ENCODE peak calls at places on chromosomes 6 and 20, in six cellular contexts. One of them, this sample, is unnamed.
A peak's percentile ranks its signal among the peaks of the same experiment; 100 is the strongest.

GRCh38 chr20:63374532-63374931 is 13.4 kb upstream of the CHRNA4 start:
- DNase-seq in H1: no peak
- DNase-seq in neuronal stem cell: no peak
- DNase-seq in trophoblast cell: no peak
- DNase-seq in H9: no peak
- DNase-seq in mesenchymal stem cell: no peak
- DNase-seq in this sample: no peak

GRCh38 chr6:107656381-107656780 is 166.5 kb downstream of the SOBP start:
- DNase-seq in H9: no peak
- DNase-seq in mesenchymal stem cell: peak; percentile 18
- DNase-seq in H1: no peak
- DNase-seq in neuronal stem cell: no peak
- DNase-seq in trophoblast cell: no peak
- DNase-seq in this sample: peak; percentile 41

GRCh38 chr6:133041020-133041419 is 200.1 kb upstream of the EYA4 start:
- DNase-seq in H9: no peak
- DNase-seq in neuronal stem cell: no peak
- DNase-seq in trophoblast cell: no peak
- DNase-seq in mesenchymal stem cell: no peak
- DNase-seq in H1: no peak
- DNase-seq in this sample: no peak

GRCh38 chr20:11905460-11906150 is 12.1 kb upstream of the BTBD3 start:
- DNase-seq in neuronal stem cell: no peak
- DNase-seq in trophoblast cell: no peak
- DNase-seq in mesenchymal stem cell: no peak
- DNase-seq in H9: no peak
- DNase-seq in H1: no peak
- DNase-seq in this sample: peak; percentile 29

GRCh38 chr6:126228001-126228791 is 111.7 kb upstream of the CENPW start:
- DNase-seq in trophoblast cell: no peak
- DNase-seq in mesenchymal stem cell: no peak
- DNase-seq in H9: no peak
- DNase-seq in H1: no peak
- DNase-seq in neuronal stem cell: peak; percentile 46
- DNase-seq in this sample: no peak

GRCh38 chr20:46408281-46408731 is 1.9 kb upstream of the ELMO2 start:
- DNase-seq in neuronal stem cell: no peak
- DNase-seq in H1: no peak
- DNase-seq in H9: no peak
- DNase-seq in trophoblast cell: no peak
- DNase-seq in mesenchymal stem cell: no peak
- DNase-seq in this sample: no peak

GRCh38 chr6:164104432-164104831 is 689.9 kb downstream of the QKI start:
- DNase-seq in H1: no peak
- DNase-seq in H9: no peak
- DNase-seq in trophoblast cell: no peak
- DNase-seq in mesenchymal stem cell: no peak
- DNase-seq in neuronal stem cell: no peak
- DNase-seq in this sample: no peak

GRCh38 chr6:112511441-112511840 is 164.3 kb downstream of the RFPL4B start:
- DNase-seq in H9: no peak
- DNase-seq in mesenchymal stem cell: no peak
- DNase-seq in neuronal stem cell: no peak
- DNase-seq in H1: no peak
- DNase-seq in trophoblast cell: no peak
- DNase-seq in this sample: peak; percentile 4

GRCh38 chr6:66949191-66949661 is 1242.2 kb upstream of the EYS start:
- DNase-seq in neuronal stem cell: no peak
- DNase-seq in mesenchymal stem cell: no peak
- DNase-seq in trophoblast cell: no peak
- DNase-seq in H9: no peak
- DNase-seq in H1: no peak
- DNase-seq in this sample: no peak

GRCh38 chr6:15911753-15912504 is 217.0 kb upstream of the MYLIP start:
- DNase-seq in trophoblast cell: no peak
- DNase-seq in mesenchymal stem cell: peak; percentile 17
- DNase-seq in neuronal stem cell: no peak
- DNase-seq in H1: no peak
- DNase-seq in H9: peak; percentile 54
- DNase-seq in this sample: no peak

GRCh38 chr20:54643761-54644160 is 168.4 kb downstream of the DOK5 start:
- DNase-seq in neuronal stem cell: no peak
- DNase-seq in mesenchymal stem cell: no peak
- DNase-seq in trophoblast cell: no peak
- DNase-seq in H9: no peak
- DNase-seq in H1: no peak
- DNase-seq in this sample: peak; percentile 73

GRCh38 chr20:46438156-46438750 is 31.8 kb upstream of the ELMO2 start:
- DNase-seq in H9: no peak
- DNase-seq in mesenchymal stem cell: peak; percentile 34
- DNase-seq in H1: peak; percentile 3
- DNase-seq in trophoblast cell: no peak
- DNase-seq in neuronal stem cell: peak; percentile 15
- DNase-seq in this sample: peak; percentile 32

GRCh38 chr20:11686900-11687543 is 230.7 kb upstream of the BTBD3 start:
- DNase-seq in H9: peak; percentile 47
- DNase-seq in mesenchymal stem cell: peak; percentile 3
- DNase-seq in neuronal stem cell: peak; percentile 17
- DNase-seq in H1: no peak
- DNase-seq in trophoblast cell: no peak
- DNase-seq in this sample: peak; percentile 1

GRCh38 chr6:43454290-43455033 is 886 bp downstream of the DLK2 start:
- DNase-seq in mesenchymal stem cell: peak; percentile 77
- DNase-seq in trophoblast cell: peak; percentile 82
- DNase-seq in H1: peak; percentile 54
- DNase-seq in neuronal stem cell: peak; percentile 81
- DNase-seq in H9: peak; percentile 91
- DNase-seq in this sample: peak; percentile 81

GRCh38 chr20:63127700-63128364 is 88.1 kb downstream of the YTHDF1 start:
- DNase-seq in trophoblast cell: no peak
- DNase-seq in neuronal stem cell: no peak
- DNase-seq in H9: no peak
- DNase-seq in H1: no peak
- DNase-seq in mesenchymal stem cell: no peak
- DNase-seq in this sample: no peak

DNA sequence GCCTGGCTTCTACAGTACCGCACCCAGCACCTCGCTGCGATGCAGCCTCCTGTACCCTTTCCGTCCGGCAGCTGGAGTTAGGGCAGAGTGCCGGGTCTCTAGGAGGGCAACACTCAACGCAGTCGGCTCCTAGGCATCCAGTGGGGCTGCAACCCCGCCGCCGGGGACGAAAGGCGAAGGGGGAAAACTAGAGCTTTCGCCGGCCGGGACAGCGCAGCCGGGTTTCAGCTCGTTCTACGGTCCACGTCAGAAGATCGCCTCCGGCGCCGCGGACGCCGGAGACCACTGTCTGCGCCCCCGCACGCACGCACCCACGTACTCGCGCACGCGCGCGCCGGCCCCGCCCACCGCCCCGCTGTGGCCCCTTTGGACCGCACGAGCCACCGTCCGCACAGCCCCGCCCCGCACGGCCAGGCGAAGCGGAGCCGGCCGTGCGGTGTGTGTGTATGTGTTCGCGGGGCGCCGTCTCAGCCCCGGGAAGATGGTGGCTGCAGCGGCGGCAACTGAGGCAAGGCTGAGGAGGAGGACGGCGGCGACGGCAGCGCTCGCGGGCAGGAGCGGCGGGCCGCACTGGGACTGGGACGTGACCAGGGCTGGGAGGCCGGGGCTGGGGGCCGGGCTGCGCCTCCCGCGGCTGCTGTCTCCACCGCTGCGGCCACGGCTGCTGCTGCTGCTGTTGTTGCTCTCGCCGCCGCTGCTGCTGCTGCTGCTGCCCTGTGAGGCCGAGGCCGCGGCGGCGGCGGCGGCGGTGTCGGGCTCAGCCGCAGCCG is at the start of gene ATRN:
- DNase-seq in H9: peak; percentile 81
- DNase-seq in H1: peak; percentile 39
- DNase-seq in mesenchymal stem cell: peak; percentile 90
- DNase-seq in trophoblast cell: peak; percentile 75
- DNase-seq in neuronal stem cell: peak; percentile 84
- DNase-seq in this sample: peak; percentile 89
- H3K18ac ChIP-seq in H9: peak within 1 kb of the TSS; percentile 12
- H3K18ac ChIP-seq in H1: no peak within 1 kb of the TSS
- H3K18ac ChIP-seq in mesenchymal stem cell: peak within 1 kb of the TSS; percentile 96
- H3K18ac ChIP-seq in trophoblast cell: peak within 1 kb of the TSS; percentile 49
- H3K18ac ChIP-seq in neuronal stem cell: peak within 1 kb of the TSS; percentile 98
- H3K18ac ChIP-seq in this sample: peak within 1 kb of the TSS; percentile 84

GRCh38 chr6:63571883-63572732 is at the start of the genes LOC128125822 and PTP4A1:
- DNase-seq in mesenchymal stem cell: peak; percentile 97
- DNase-seq in neuronal stem cell: peak; percentile 97
- DNase-seq in H1: peak; percentile 92
- DNase-seq in trophoblast cell: peak; percentile 98
- DNase-seq in H9: peak; percentile 98
- DNase-seq in this sample: peak; percentile 98

GRCh38 chr6:63572733-63573139 is 456 bp downstream of the LOC128125822 start:
- DNase-seq in trophoblast cell: no peak
- DNase-seq in mesenchymal stem cell: no peak
- DNase-seq in H1: no peak
- DNase-seq in neuronal stem cell: no peak
- DNase-seq in H9: no peak
- DNase-seq in this sample: no peak

GRCh38 chr6:63574554-63574900 is 2.2 kb downstream of the LOC128125822 start:
- DNase-seq in H9: no peak
- DNase-seq in H1: no peak
- DNase-seq in mesenchymal stem cell: no peak
- DNase-seq in trophoblast cell: no peak
- DNase-seq in neuronal stem cell: no peak
- DNase-seq in this sample: no peak

GRCh38 chr6:63573899-63574553 is 1.7 kb downstream of the LOC128125822 start:
- DNase-seq in mesenchymal stem cell: peak; percentile 86
- DNase-seq in trophoblast cell: peak; percentile 54
- DNase-seq in neuronal stem cell: peak; percentile 40
- DNase-seq in H9: peak; percentile 42
- DNase-seq in H1: no peak
- DNase-seq in this sample: peak; percentile 64

GRCh38 chr6:63573140-63573898 is 1.0 kb downstream of the LOC128125822 start:
- DNase-seq in H9: peak; percentile 94
- DNase-seq in neuronal stem cell: peak; percentile 59
- DNase-seq in trophoblast cell: peak; percentile 92
- DNase-seq in H1: peak; percentile 76
- DNase-seq in mesenchymal stem cell: peak; percentile 75
- DNase-seq in this sample: peak; percentile 55
- H4K8ac ChIP-seq in H9: no peak overlapping the region
- H4K8ac ChIP-seq in neuronal stem cell: peak overlapping the region; percentile 17
- H4K8ac ChIP-seq in trophoblast cell: peak overlapping the region; percentile 93
- H4K8ac ChIP-seq in H1: peak overlapping the region; percentile 99
- H4K8ac ChIP-seq in mesenchymal stem cell: peak overlapping the region; percentile 98
- H4K8ac ChIP-seq in this sample: no peak overlapping the region

DNA sequence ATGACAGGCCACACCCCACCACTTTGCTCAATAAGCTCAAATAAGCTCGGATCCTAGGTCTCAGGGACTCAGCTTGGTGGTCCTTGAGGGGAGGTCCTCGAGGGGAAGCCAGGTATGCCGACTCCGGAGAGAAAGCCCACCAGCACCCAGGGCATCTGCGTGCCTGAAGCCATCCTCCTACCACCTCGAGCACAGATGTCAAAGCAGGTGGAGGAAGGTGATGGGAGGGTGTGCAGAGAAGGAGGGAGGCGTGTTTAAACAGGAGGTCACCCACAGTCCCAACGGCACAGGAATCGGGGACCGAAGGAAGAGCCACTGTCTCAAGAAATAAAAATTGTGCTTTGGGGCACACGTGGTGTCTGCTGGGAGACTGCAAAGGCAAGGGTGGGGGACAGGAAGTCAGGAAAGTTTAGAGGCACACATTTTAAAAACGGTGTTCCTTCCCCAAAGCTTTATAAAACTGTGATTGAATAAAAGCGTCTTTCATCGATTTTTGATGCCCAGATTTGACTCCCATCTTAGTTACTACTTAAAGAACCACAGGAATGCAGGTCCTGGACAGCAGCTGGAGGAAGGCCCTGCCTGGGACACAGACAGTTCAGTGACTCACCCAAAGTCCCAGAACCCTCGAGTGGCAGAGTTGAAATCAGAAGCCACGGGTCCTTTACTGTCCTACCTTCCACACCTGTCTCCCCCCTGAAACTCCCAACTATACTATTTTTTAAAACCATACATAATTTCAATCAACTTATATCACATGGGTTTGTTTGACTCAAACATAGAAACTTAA is 221.0 kb upstream of the PDE10A start:
- DNase-seq in trophoblast cell: no peak
- DNase-seq in H9: no peak
- DNase-seq in neuronal stem cell: no peak
- DNase-seq in H1: no peak
- DNase-seq in mesenchymal stem cell: peak; percentile 73
- DNase-seq in this sample: peak; percentile 59
- H4K91ac ChIP-seq in trophoblast cell: no peak overlapping the region
- H4K91ac ChIP-seq in H9: no peak overlapping the region
- H4K91ac ChIP-seq in neuronal stem cell: no peak overlapping the region
- H4K91ac ChIP-seq in H1: no peak overlapping the region
- H4K91ac ChIP-seq in mesenchymal stem cell: no peak overlapping the region
- H4K91ac ChIP-seq in this sample: no peak overlapping the region

GRCh38 chr20:48750941-48751620 is 76.7 kb downstream of the PREX1 start:
- DNase-seq in H1: peak; percentile 78
- DNase-seq in mesenchymal stem cell: no peak
- DNase-seq in neuronal stem cell: peak; percentile 92
- DNase-seq in H9: peak; percentile 94
- DNase-seq in trophoblast cell: no peak
- DNase-seq in this sample: no peak
- H3K18ac ChIP-seq in H1: peak overlapping the region; percentile 65
- H3K18ac ChIP-seq in mesenchymal stem cell: no peak overlapping the region
- H3K18ac ChIP-seq in neuronal stem cell: peak overlapping the region; percentile 11
- H3K18ac ChIP-seq in H9: peak overlapping the region; percentile 46
- H3K18ac ChIP-seq in trophoblast cell: no peak overlapping the region
- H3K18ac ChIP-seq in this sample: no peak overlapping the region

GRCh38 chr6:8063762-8064637 is at the start of gene BLOC1S5:
- DNase-seq in H1: peak; percentile 93
- DNase-seq in neuronal stem cell: peak; percentile 92
- DNase-seq in trophoblast cell: peak; percentile 98
- DNase-seq in H9: peak; percentile 98
- DNase-seq in mesenchymal stem cell: peak; percentile 97
- DNase-seq in this sample: peak; percentile 97
- H4K8ac ChIP-seq in H1: peak within 1 kb of the TSS; percentile 95
- H4K8ac ChIP-seq in neuronal stem cell: no peak within 1 kb of the TSS
- H4K8ac ChIP-seq in trophoblast cell: peak within 1 kb of the TSS; percentile 92
- H4K8ac ChIP-seq in H9: no peak within 1 kb of the TSS
- H4K8ac ChIP-seq in mesenchymal stem cell: peak within 1 kb of the TSS; percentile 92
- H4K8ac ChIP-seq in this sample: peak within 1 kb of the TSS; percentile 85

DNA sequence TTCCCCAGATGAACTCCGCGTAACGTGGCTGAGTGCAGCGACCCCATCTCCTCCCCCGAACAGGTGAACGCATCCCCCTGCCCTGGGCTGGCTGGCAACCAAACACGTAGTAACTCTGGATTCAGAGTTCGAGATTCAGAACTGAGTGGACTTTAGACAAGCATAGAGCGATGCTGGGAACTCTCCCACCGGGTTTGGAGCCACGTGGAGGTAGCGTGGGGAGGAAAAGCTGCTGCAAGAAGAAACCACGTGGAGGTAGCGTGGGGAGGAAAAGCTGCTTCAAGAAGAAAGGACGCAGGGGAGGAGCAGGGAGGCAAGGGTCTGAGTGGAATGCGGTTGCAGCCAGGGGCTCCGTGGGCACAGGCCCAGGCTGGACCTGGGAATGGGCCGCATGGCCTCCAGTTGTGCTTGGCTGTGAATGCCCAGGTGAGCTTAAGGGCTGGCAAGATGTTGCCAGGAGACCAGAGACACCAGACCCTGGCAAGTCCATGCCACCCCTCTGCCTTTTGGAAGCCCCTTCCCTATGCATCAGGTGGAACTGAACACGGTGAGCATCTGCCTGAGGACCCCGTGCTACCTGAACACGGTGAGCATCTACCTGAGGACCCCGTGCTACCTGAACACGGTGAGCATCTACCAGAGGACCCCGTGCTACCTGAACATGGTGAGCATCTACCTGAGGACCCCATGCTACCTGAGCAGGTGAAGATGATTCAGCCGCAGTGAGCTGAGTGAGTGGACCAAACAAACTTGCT is 118.0 kb upstream of the FRMD1 start:
- DNase-seq in H1: no peak
- DNase-seq in H9: peak; percentile 20
- DNase-seq in mesenchymal stem cell: no peak
- DNase-seq in neuronal stem cell: no peak
- DNase-seq in trophoblast cell: no peak
- DNase-seq in this sample: no peak
- H4K91ac ChIP-seq in H1: no peak overlapping the region
- H4K91ac ChIP-seq in H9: no peak overlapping the region
- H4K91ac ChIP-seq in mesenchymal stem cell: peak overlapping the region; percentile 20
- H4K91ac ChIP-seq in neuronal stem cell: no peak overlapping the region
- H4K91ac ChIP-seq in trophoblast cell: no peak overlapping the region
- H4K91ac ChIP-seq in this sample: no peak overlapping the region